ENCODE peak calls at places on chromosome 6, in seven cellular contexts. One of them, this sample, is unnamed. For H3K36me3, the result is how much of the 10 kb centered on the place peaks cover.

GRCh38 chr6:167120557-167121030 is 2.3 kb upstream of the CCR6 start:
- DNase-seq in testis: no peak
- DNase-seq in IMR-90: no peak
- DNase-seq in right atrium auricular region: no peak
- DNase-seq in lung: no peak
- DNase-seq in sigmoid colon: no peak
- DNase-seq in CD8-positive, alpha-beta memory T cell: no peak
- DNase-seq in this sample: no peak

GRCh38 chr6:20830576-20830975 is 296.3 kb downstream of the CDKAL1 start:
- DNase-seq in sigmoid colon: no peak
- DNase-seq in IMR-90: no peak
- DNase-seq in CD8-positive, alpha-beta memory T cell: no peak
- DNase-seq in testis: no peak
- DNase-seq in right atrium auricular region: no peak
- DNase-seq in lung: no peak
- DNase-seq in this sample: no peak

GRCh38 chr6:104855507-104855906 is 4.2 kb downstream of the HACE1 start:
- DNase-seq in IMR-90: peak
- DNase-seq in sigmoid colon: no peak
- DNase-seq in right atrium auricular region: no peak
- DNase-seq in lung: no peak
- DNase-seq in CD8-positive, alpha-beta memory T cell: no peak
- DNase-seq in testis: no peak
- DNase-seq in this sample: no peak

GRCh38 chr6:137315081-137315480 is 95.9 kb upstream of the IFNGR1 start:
- DNase-seq in CD8-positive, alpha-beta memory T cell: no peak
- DNase-seq in testis: no peak
- DNase-seq in right atrium auricular region: no peak
- DNase-seq in sigmoid colon: no peak
- DNase-seq in lung: no peak
- DNase-seq in IMR-90: no peak
- DNase-seq in this sample: no peak

GRCh38 chr6:32154514-32155161 is 697 bp downstream of the PPT2 start:
- DNase-seq in IMR-90: peak
- DNase-seq in testis: peak
- DNase-seq in right atrium auricular region: peak
- DNase-seq in lung: peak
- DNase-seq in sigmoid colon: peak
- DNase-seq in CD8-positive, alpha-beta memory T cell: peak
- DNase-seq in this sample: peak

GRCh38 chr6:25921525-25922203 is 8.8 kb downstream of the SLC17A2 start:
- DNase-seq in testis: no peak
- DNase-seq in sigmoid colon: no peak
- DNase-seq in CD8-positive, alpha-beta memory T cell: no peak
- DNase-seq in IMR-90: no peak
- DNase-seq in right atrium auricular region: no peak
- DNase-seq in lung: no peak
- DNase-seq in this sample: no peak

GRCh38 chr6:146361367-146361924 is 182.2 kb upstream of the RAB32 start:
- DNase-seq in lung: no peak
- DNase-seq in testis: peak
- DNase-seq in IMR-90: no peak
- DNase-seq in sigmoid colon: no peak
- DNase-seq in CD8-positive, alpha-beta memory T cell: no peak
- DNase-seq in right atrium auricular region: no peak
- DNase-seq in this sample: no peak

GRCh38 chr6:25774120-25774730 is 19.7 kb downstream of the SLC17A4 start:
- DNase-seq in IMR-90: no peak
- DNase-seq in lung: no peak
- DNase-seq in sigmoid colon: no peak
- DNase-seq in testis: no peak
- DNase-seq in right atrium auricular region: no peak
- DNase-seq in CD8-positive, alpha-beta memory T cell: no peak
- DNase-seq in this sample: peak

GRCh38 chr6:153084393-153084792 is 46.7 kb downstream of the RGS17 start:
- DNase-seq in IMR-90: peak
- DNase-seq in lung: no peak
- DNase-seq in right atrium auricular region: no peak
- DNase-seq in testis: no peak
- DNase-seq in sigmoid colon: no peak
- DNase-seq in CD8-positive, alpha-beta memory T cell: no peak
- DNase-seq in this sample: no peak

GRCh38 chr6:144334150-144334708 is 49.1 kb downstream of the UTRN start:
- DNase-seq in lung: peak
- DNase-seq in IMR-90: no peak
- DNase-seq in right atrium auricular region: no peak
- DNase-seq in CD8-positive, alpha-beta memory T cell: peak
- DNase-seq in testis: no peak
- DNase-seq in sigmoid colon: no peak
- DNase-seq in this sample: no peak

GRCh38 chr6:5215181-5215580 is 45.6 kb downstream of the LYRM4 start:
- DNase-seq in testis: no peak
- DNase-seq in lung: no peak
- DNase-seq in right atrium auricular region: no peak
- DNase-seq in sigmoid colon: no peak
- DNase-seq in CD8-positive, alpha-beta memory T cell: no peak
- DNase-seq in IMR-90: peak
- DNase-seq in this sample: no peak

GRCh38 chr6:15299430-15300131 is 53.7 kb downstream of the JARID2 start:
- DNase-seq in IMR-90: peak
- DNase-seq in sigmoid colon: peak
- DNase-seq in right atrium auricular region: peak
- DNase-seq in CD8-positive, alpha-beta memory T cell: peak
- DNase-seq in lung: no peak
- DNase-seq in testis: no peak
- DNase-seq in this sample: no peak

GRCh38 chr6:105493776-105494175 is 90.9 kb upstream of the PREP start:
- DNase-seq in CD8-positive, alpha-beta memory T cell: no peak
- DNase-seq in lung: no peak
- DNase-seq in IMR-90: no peak
- DNase-seq in sigmoid colon: no peak
- DNase-seq in right atrium auricular region: no peak
- DNase-seq in testis: no peak
- DNase-seq in this sample: no peak

GRCh38 chr6:35496851-35497570 is at the start of gene TEAD3:
- DNase-seq in CD8-positive, alpha-beta memory T cell: peak
- DNase-seq in sigmoid colon: peak
- DNase-seq in testis: peak
- DNase-seq in lung: peak
- DNase-seq in IMR-90: peak
- DNase-seq in right atrium auricular region: no peak
- DNase-seq in this sample: peak

GRCh38 chr6:38078671-38079070 is 259.1 kb downstream of the ZFAND3 start:
- DNase-seq in CD8-positive, alpha-beta memory T cell: no peak
- DNase-seq in sigmoid colon: no peak
- DNase-seq in right atrium auricular region: no peak
- DNase-seq in lung: no peak
- DNase-seq in IMR-90: peak
- DNase-seq in testis: no peak
- DNase-seq in this sample: no peak

GRCh38 chr6:112014483-112014882 is 39.4 kb upstream of the CCN6 start:
- DNase-seq in sigmoid colon: no peak
- DNase-seq in CD8-positive, alpha-beta memory T cell: no peak
- DNase-seq in IMR-90: peak
- DNase-seq in right atrium auricular region: no peak
- DNase-seq in lung: no peak
- DNase-seq in testis: no peak
- DNase-seq in this sample: no peak

GRCh38 chr6:16286151-16286522 is 47.8 kb downstream of the GMPR start:
- DNase-seq in testis: peak
- DNase-seq in lung: no peak
- DNase-seq in sigmoid colon: no peak
- DNase-seq in right atrium auricular region: no peak
- DNase-seq in CD8-positive, alpha-beta memory T cell: peak
- DNase-seq in IMR-90: peak
- DNase-seq in this sample: peak

GRCh38 chr6:124962617-124963415 is 579 bp downstream of the RNF217 start:
- DNase-seq in testis: peak
- DNase-seq in lung: peak
- DNase-seq in sigmoid colon: peak
- DNase-seq in right atrium auricular region: no peak
- DNase-seq in IMR-90: peak
- DNase-seq in CD8-positive, alpha-beta memory T cell: no peak
- DNase-seq in this sample: peak

GRCh38 chr6:167045828-167046580 is 46.8 kb downstream of the CEP43 start:
- DNase-seq in testis: no peak
- DNase-seq in CD8-positive, alpha-beta memory T cell: no peak
- DNase-seq in IMR-90: no peak
- DNase-seq in sigmoid colon: no peak
- DNase-seq in lung: no peak
- DNase-seq in right atrium auricular region: no peak
- DNase-seq in this sample: no peak

GRCh38 chr6:129894904-129895303 is 33.8 kb upstream of the TMEM244 start:
- DNase-seq in lung: no peak
- DNase-seq in right atrium auricular region: no peak
- DNase-seq in sigmoid colon: no peak
- DNase-seq in testis: no peak
- DNase-seq in CD8-positive, alpha-beta memory T cell: no peak
- DNase-seq in IMR-90: no peak
- DNase-seq in this sample: no peak

GRCh38 chr6:138215071-138215470 is 3.2 kb downstream of the PBOV1 start:
- DNase-seq in CD8-positive, alpha-beta memory T cell: no peak
- DNase-seq in right atrium auricular region: no peak
- DNase-seq in testis: no peak
- DNase-seq in lung: no peak
- DNase-seq in sigmoid colon: no peak
- DNase-seq in IMR-90: no peak
- DNase-seq in this sample: no peak

GRCh38 chr6:24981385-24981758 is 45.6 kb upstream of the RIPOR2 start:
- DNase-seq in right atrium auricular region: no peak
- DNase-seq in lung: no peak
- DNase-seq in IMR-90: peak
- DNase-seq in testis: no peak
- DNase-seq in sigmoid colon: no peak
- DNase-seq in CD8-positive, alpha-beta memory T cell: no peak
- DNase-seq in this sample: no peak

GRCh38 chr6:169883316-169883715 is 131.9 kb downstream of the ERMARD start:
- DNase-seq in right atrium auricular region: peak
- DNase-seq in IMR-90: no peak
- DNase-seq in lung: no peak
- DNase-seq in CD8-positive, alpha-beta memory T cell: no peak
- DNase-seq in testis: no peak
- DNase-seq in sigmoid colon: no peak
- DNase-seq in this sample: no peak

GRCh38 chr6:114096553-114097172 is 125.7 kb upstream of the HDAC2 start:
- DNase-seq in testis: peak
- DNase-seq in sigmoid colon: no peak
- DNase-seq in CD8-positive, alpha-beta memory T cell: no peak
- DNase-seq in lung: no peak
- DNase-seq in IMR-90: peak
- DNase-seq in right atrium auricular region: no peak
- DNase-seq in this sample: peak

GRCh38 chr6:115133790-115134189 is 791.0 kb upstream of the HS3ST5 start:
- DNase-seq in testis: no peak
- DNase-seq in sigmoid colon: no peak
- DNase-seq in right atrium auricular region: no peak
- DNase-seq in IMR-90: no peak
- DNase-seq in lung: no peak
- DNase-seq in CD8-positive, alpha-beta memory T cell: no peak
- DNase-seq in this sample: no peak

GRCh38 chr6:152112503-152113261 is 305.2 kb downstream of the ESR1 start:
- DNase-seq in sigmoid colon: peak
- DNase-seq in IMR-90: no peak
- DNase-seq in lung: peak
- DNase-seq in testis: no peak
- DNase-seq in right atrium auricular region: peak
- DNase-seq in CD8-positive, alpha-beta memory T cell: no peak
- DNase-seq in this sample: no peak

GRCh38 chr6:118635909-118636735 is 15.3 kb downstream of the CEP85L start:
- DNase-seq in right atrium auricular region: no peak
- DNase-seq in sigmoid colon: no peak
- DNase-seq in CD8-positive, alpha-beta memory T cell: no peak
- DNase-seq in IMR-90: no peak
- DNase-seq in lung: no peak
- DNase-seq in testis: no peak
- DNase-seq in this sample: no peak
- H3K27ac ChIP-seq in right atrium auricular region: no peak
- H3K27ac ChIP-seq in sigmoid colon: no peak
- H3K27ac ChIP-seq in CD8-positive, alpha-beta memory T cell: no peak
- H3K27ac ChIP-seq in IMR-90: no peak
- H3K27ac ChIP-seq in lung: no peak
- H3K27ac ChIP-seq in testis: no peak
- H3K27ac ChIP-seq in this sample: no peak

GRCh38 chr6:30590509-30590908 is 19.3 kb downstream of the ABCF1 start:
- DNase-seq in lung: no peak
- DNase-seq in sigmoid colon: no peak
- DNase-seq in testis: no peak
- DNase-seq in CD8-positive, alpha-beta memory T cell: no peak
- DNase-seq in IMR-90: no peak
- DNase-seq in right atrium auricular region: no peak
- DNase-seq in this sample: no peak

GRCh38 chr6:30589754-30590358 is 18.6 kb downstream of the ABCF1 start:
- DNase-seq in CD8-positive, alpha-beta memory T cell: no peak
- DNase-seq in sigmoid colon: no peak
- DNase-seq in lung: no peak
- DNase-seq in testis: no peak
- DNase-seq in right atrium auricular region: no peak
- DNase-seq in IMR-90: no peak
- DNase-seq in this sample: no peak

GRCh38 chr6:30592287-30592686 is 21.0 kb downstream of the ABCF1 start:
- DNase-seq in lung: no peak
- DNase-seq in right atrium auricular region: no peak
- DNase-seq in sigmoid colon: no peak
- DNase-seq in CD8-positive, alpha-beta memory T cell: no peak
- DNase-seq in IMR-90: no peak
- DNase-seq in testis: no peak
- DNase-seq in this sample: no peak

GRCh38 chr6:30591008-30591407 is 19.8 kb downstream of the ABCF1 start:
- DNase-seq in lung: peak
- DNase-seq in sigmoid colon: no peak
- DNase-seq in CD8-positive, alpha-beta memory T cell: no peak
- DNase-seq in IMR-90: peak
- DNase-seq in testis: no peak
- DNase-seq in right atrium auricular region: no peak
- DNase-seq in this sample: no peak
- H3K36me3 ChIP-seq in lung: half or more
- H3K36me3 ChIP-seq in sigmoid colon: half or more
- H3K36me3 ChIP-seq in CD8-positive, alpha-beta memory T cell: under half
- H3K36me3 ChIP-seq in IMR-90: half or more
- H3K36me3 ChIP-seq in testis: under half
- H3K36me3 ChIP-seq in right atrium auricular region: half or more
- H3K36me3 ChIP-seq in this sample: half or more

GRCh38 chr6:19463925-19464324 is 373.2 kb upstream of the ID4 start:
- DNase-seq in lung: no peak
- DNase-seq in IMR-90: no peak
- DNase-seq in sigmoid colon: no peak
- DNase-seq in right atrium auricular region: no peak
- DNase-seq in CD8-positive, alpha-beta memory T cell: no peak
- DNase-seq in testis: no peak
- DNase-seq in this sample: no peak
- H3K27ac ChIP-seq in lung: no peak
- H3K27ac ChIP-seq in IMR-90: no peak
- H3K27ac ChIP-seq in sigmoid colon: no peak
- H3K27ac ChIP-seq in right atrium auricular region: no peak
- H3K27ac ChIP-seq in CD8-positive, alpha-beta memory T cell: no peak
- H3K27ac ChIP-seq in testis: no peak
- H3K27ac ChIP-seq in this sample: no peak

DNA sequence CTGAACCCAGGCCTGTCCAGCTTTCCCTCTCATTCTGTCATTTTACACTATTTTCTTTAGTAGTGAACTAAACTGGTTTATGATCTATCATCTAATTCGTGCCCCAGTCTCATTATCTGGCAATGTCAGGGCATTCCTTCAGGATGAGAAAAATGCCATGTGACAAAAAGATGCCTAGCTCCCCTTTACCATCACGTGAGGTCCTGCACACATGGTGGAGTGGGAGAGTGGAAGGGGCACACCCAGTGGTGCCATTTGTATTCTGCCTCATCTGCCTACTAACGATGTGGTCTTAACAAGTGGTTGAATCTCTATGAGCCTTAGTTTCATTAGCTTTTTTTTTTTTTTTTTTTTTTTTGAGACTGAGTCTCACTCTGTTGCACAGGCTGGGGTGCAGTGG is 41.2 kb downstream of the CDC5L start:
- DNase-seq in right atrium auricular region: no peak
- DNase-seq in testis: no peak
- DNase-seq in lung: no peak
- DNase-seq in CD8-positive, alpha-beta memory T cell: no peak
- DNase-seq in sigmoid colon: no peak
- DNase-seq in IMR-90: peak
- DNase-seq in this sample: no peak
- H3K36me3 ChIP-seq in right atrium auricular region: under half
- H3K36me3 ChIP-seq in testis: under half
- H3K36me3 ChIP-seq in lung: under half
- H3K36me3 ChIP-seq in CD8-positive, alpha-beta memory T cell: under half
- H3K36me3 ChIP-seq in sigmoid colon: under half
- H3K36me3 ChIP-seq in IMR-90: under half
- H3K36me3 ChIP-seq in this sample: half or more